ENCODE peak calls at places on chromosomes 5 and 9, in six cellular contexts. One of them, this sample, is unnamed. For H3K9me3, the result is how much of the 10 kb centered on the place peaks cover.

GRCh38 chr9:83062011-83062652 is 810 bp downstream of the RASEF start:
- DNase-seq in Peyer's patch: peak
- DNase-seq in sigmoid colon: no peak
- DNase-seq in spleen: no peak
- DNase-seq in left lung: peak
- DNase-seq in colonic mucosa: peak
- DNase-seq in this sample: no peak

GRCh38 chr9:127163409-127163808 is 41.0 kb upstream of the ANGPTL2 start:
- DNase-seq in sigmoid colon: no peak
- DNase-seq in spleen: no peak
- DNase-seq in left lung: no peak
- DNase-seq in colonic mucosa: no peak
- DNase-seq in Peyer's patch: no peak
- DNase-seq in this sample: no peak

GRCh38 chr9:134295746-134296250 is 30.5 kb upstream of the RXRA start:
- DNase-seq in colonic mucosa: no peak
- DNase-seq in spleen: peak
- DNase-seq in Peyer's patch: no peak
- DNase-seq in sigmoid colon: no peak
- DNase-seq in left lung: no peak
- DNase-seq in this sample: no peak

GRCh38 chr5:33379757-33380156 is 61.0 kb upstream of the TARS1 start:
- DNase-seq in sigmoid colon: no peak
- DNase-seq in colonic mucosa: no peak
- DNase-seq in Peyer's patch: no peak
- DNase-seq in left lung: no peak
- DNase-seq in spleen: no peak
- DNase-seq in this sample: no peak

GRCh38 chr5:156094001-156094400 is 233.0 kb upstream of the SGCD start:
- DNase-seq in sigmoid colon: no peak
- DNase-seq in left lung: no peak
- DNase-seq in Peyer's patch: no peak
- DNase-seq in colonic mucosa: no peak
- DNase-seq in spleen: no peak
- DNase-seq in this sample: no peak

GRCh38 chr5:144710620-144711019 is 539.9 kb downstream of the KCTD16 start:
- DNase-seq in left lung: no peak
- DNase-seq in sigmoid colon: no peak
- DNase-seq in colonic mucosa: no peak
- DNase-seq in Peyer's patch: no peak
- DNase-seq in spleen: no peak
- DNase-seq in this sample: no peak

GRCh38 chr9:15867334-15867733 is 314.5 kb downstream of the CCDC171 start:
- DNase-seq in colonic mucosa: no peak
- DNase-seq in left lung: no peak
- DNase-seq in spleen: no peak
- DNase-seq in Peyer's patch: no peak
- DNase-seq in sigmoid colon: no peak
- DNase-seq in this sample: no peak

GRCh38 chr5:128409401-128409800 is 128.6 kb downstream of the FBN2 start:
- DNase-seq in left lung: no peak
- DNase-seq in sigmoid colon: no peak
- DNase-seq in Peyer's patch: no peak
- DNase-seq in colonic mucosa: no peak
- DNase-seq in spleen: no peak
- DNase-seq in this sample: no peak

GRCh38 chr9:126617003-126617739 is 3.4 kb downstream of the LMX1B start:
- DNase-seq in spleen: peak
- DNase-seq in colonic mucosa: no peak
- DNase-seq in left lung: no peak
- DNase-seq in Peyer's patch: no peak
- DNase-seq in sigmoid colon: no peak
- DNase-seq in this sample: no peak

GRCh38 chr9:77999231-77999631 is 32.4 kb downstream of the GNAQ start:
- DNase-seq in sigmoid colon: no peak
- DNase-seq in left lung: no peak
- DNase-seq in spleen: no peak
- DNase-seq in colonic mucosa: no peak
- DNase-seq in Peyer's patch: no peak
- DNase-seq in this sample: no peak

GRCh38 chr9:38229123-38229829 is 160.2 kb upstream of the SHB start:
- DNase-seq in colonic mucosa: no peak
- DNase-seq in spleen: no peak
- DNase-seq in sigmoid colon: no peak
- DNase-seq in Peyer's patch: no peak
- DNase-seq in left lung: no peak
- DNase-seq in this sample: no peak

GRCh38 chr5:162052671-162053070 is 14.9 kb upstream of the GABRG2 start:
- DNase-seq in spleen: no peak
- DNase-seq in Peyer's patch: no peak
- DNase-seq in sigmoid colon: no peak
- DNase-seq in left lung: no peak
- DNase-seq in colonic mucosa: no peak
- DNase-seq in this sample: no peak

GRCh38 chr9:13513262-13513661 is 233.8 kb upstream of the MPDZ start:
- DNase-seq in colonic mucosa: no peak
- DNase-seq in spleen: no peak
- DNase-seq in Peyer's patch: no peak
- DNase-seq in sigmoid colon: no peak
- DNase-seq in left lung: no peak
- DNase-seq in this sample: no peak

GRCh38 chr9:114348906-114349482 is 19.3 kb downstream of the ORM2 start:
- DNase-seq in colonic mucosa: peak
- DNase-seq in sigmoid colon: peak
- DNase-seq in Peyer's patch: peak
- DNase-seq in left lung: peak
- DNase-seq in spleen: peak
- DNase-seq in this sample: no peak

GRCh38 chr5:8756498-8757084 is 789.3 kb downstream of the SEMA5A start:
- DNase-seq in Peyer's patch: peak
- DNase-seq in colonic mucosa: no peak
- DNase-seq in spleen: no peak
- DNase-seq in sigmoid colon: no peak
- DNase-seq in left lung: no peak
- DNase-seq in this sample: no peak

GRCh38 chr9:37904647-37905505 is 949 bp upstream of the SLC25A51 start:
- DNase-seq in sigmoid colon: peak
- DNase-seq in Peyer's patch: no peak
- DNase-seq in spleen: peak
- DNase-seq in colonic mucosa: peak
- DNase-seq in left lung: no peak
- DNase-seq in this sample: no peak

GRCh38 chr5:65108786-65109743 is 340.3 kb downstream of the CWC27 start:
- DNase-seq in sigmoid colon: no peak
- DNase-seq in Peyer's patch: no peak
- DNase-seq in spleen: no peak
- DNase-seq in left lung: no peak
- DNase-seq in colonic mucosa: no peak
- DNase-seq in this sample: no peak

GRCh38 chr5:137696481-137696880 is 39.4 kb downstream of the KLHL3 start:
- DNase-seq in left lung: no peak
- DNase-seq in sigmoid colon: no peak
- DNase-seq in colonic mucosa: no peak
- DNase-seq in spleen: no peak
- DNase-seq in Peyer's patch: no peak
- DNase-seq in this sample: no peak

GRCh38 chr5:139482050-139482889 is at the start of gene STING1:
- DNase-seq in left lung: peak
- DNase-seq in spleen: peak
- DNase-seq in Peyer's patch: peak
- DNase-seq in colonic mucosa: peak
- DNase-seq in sigmoid colon: peak
- DNase-seq in this sample: peak

GRCh38 chr9:74330487-74331214 is 166.5 kb upstream of the RORB start:
- DNase-seq in Peyer's patch: no peak
- DNase-seq in colonic mucosa: no peak
- DNase-seq in spleen: no peak
- DNase-seq in left lung: no peak
- DNase-seq in sigmoid colon: no peak
- DNase-seq in this sample: no peak

GRCh38 chr5:153469423-153469822 is 21.0 kb upstream of the GRIA1 start:
- DNase-seq in colonic mucosa: no peak
- DNase-seq in sigmoid colon: no peak
- DNase-seq in spleen: no peak
- DNase-seq in Peyer's patch: no peak
- DNase-seq in left lung: no peak
- DNase-seq in this sample: no peak

GRCh38 chr5:170597109-170597741 is 93.4 kb downstream of the KCNIP1 start:
- DNase-seq in sigmoid colon: peak
- DNase-seq in Peyer's patch: no peak
- DNase-seq in colonic mucosa: no peak
- DNase-seq in left lung: no peak
- DNase-seq in spleen: no peak
- DNase-seq in this sample: no peak

GRCh38 chr9:111898331-111899096 is 1.9 kb downstream of the UGCG start:
- DNase-seq in sigmoid colon: no peak
- DNase-seq in left lung: no peak
- DNase-seq in Peyer's patch: no peak
- DNase-seq in spleen: no peak
- DNase-seq in colonic mucosa: no peak
- DNase-seq in this sample: no peak
- H3K27ac ChIP-seq in sigmoid colon: peak
- H3K27ac ChIP-seq in left lung: peak
- H3K27ac ChIP-seq in Peyer's patch: peak
- H3K27ac ChIP-seq in spleen: peak
- H3K27ac ChIP-seq in colonic mucosa: peak
- H3K27ac ChIP-seq in this sample: no peak

DNA sequence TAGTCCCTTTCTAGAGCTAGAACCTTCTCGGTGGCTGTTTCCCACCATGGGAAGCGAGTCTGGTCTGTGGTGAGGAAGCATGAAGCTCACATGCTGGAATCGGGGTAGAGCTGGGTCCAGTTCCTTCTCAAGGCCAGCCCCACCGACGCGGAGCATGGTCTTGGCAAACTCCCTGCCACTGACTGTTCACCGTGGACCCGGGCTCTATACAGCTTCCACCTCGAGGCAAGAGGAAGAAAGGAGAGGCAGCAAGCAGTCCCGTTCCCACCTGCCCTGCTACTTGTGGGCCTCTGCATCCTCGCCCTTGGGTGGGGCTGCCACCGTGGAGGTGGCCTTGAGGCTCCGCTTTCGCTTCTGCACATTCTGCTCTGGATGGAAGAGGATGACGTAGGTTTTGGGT is 13.7 kb downstream of the GRM6 start:
- DNase-seq in colonic mucosa: no peak
- DNase-seq in Peyer's patch: no peak
- DNase-seq in spleen: peak
- DNase-seq in left lung: no peak
- DNase-seq in sigmoid colon: no peak
- DNase-seq in this sample: no peak
- H3K9me3 ChIP-seq in colonic mucosa: under half
- H3K9me3 ChIP-seq in Peyer's patch: half or more
- H3K9me3 ChIP-seq in spleen: half or more
- H3K9me3 ChIP-seq in left lung: under half
- H3K9me3 ChIP-seq in sigmoid colon: under half
- H3K9me3 ChIP-seq in this sample: under half

GRCh38 chr5:163434410-163434866 is 3.0 kb upstream of the CCNG1 start:
- DNase-seq in Peyer's patch: peak
- DNase-seq in sigmoid colon: no peak
- DNase-seq in spleen: no peak
- DNase-seq in left lung: no peak
- DNase-seq in colonic mucosa: peak
- DNase-seq in this sample: no peak

GRCh38 chr5:163437011-163437308 is 435 bp upstream of the CCNG1 start:
- DNase-seq in spleen: no peak
- DNase-seq in colonic mucosa: no peak
- DNase-seq in left lung: no peak
- DNase-seq in sigmoid colon: no peak
- DNase-seq in Peyer's patch: no peak
- DNase-seq in this sample: no peak

GRCh38 chr5:163436515-163436914 is 880 bp upstream of the CCNG1 start:
- DNase-seq in colonic mucosa: no peak
- DNase-seq in spleen: no peak
- DNase-seq in Peyer's patch: no peak
- DNase-seq in left lung: no peak
- DNase-seq in sigmoid colon: no peak
- DNase-seq in this sample: no peak

GRCh38 chr5:163440954-163441353 is 3.6 kb downstream of the CCNG1 start:
- DNase-seq in spleen: no peak
- DNase-seq in Peyer's patch: no peak
- DNase-seq in sigmoid colon: no peak
- DNase-seq in left lung: no peak
- DNase-seq in colonic mucosa: no peak
- DNase-seq in this sample: no peak

DNA sequence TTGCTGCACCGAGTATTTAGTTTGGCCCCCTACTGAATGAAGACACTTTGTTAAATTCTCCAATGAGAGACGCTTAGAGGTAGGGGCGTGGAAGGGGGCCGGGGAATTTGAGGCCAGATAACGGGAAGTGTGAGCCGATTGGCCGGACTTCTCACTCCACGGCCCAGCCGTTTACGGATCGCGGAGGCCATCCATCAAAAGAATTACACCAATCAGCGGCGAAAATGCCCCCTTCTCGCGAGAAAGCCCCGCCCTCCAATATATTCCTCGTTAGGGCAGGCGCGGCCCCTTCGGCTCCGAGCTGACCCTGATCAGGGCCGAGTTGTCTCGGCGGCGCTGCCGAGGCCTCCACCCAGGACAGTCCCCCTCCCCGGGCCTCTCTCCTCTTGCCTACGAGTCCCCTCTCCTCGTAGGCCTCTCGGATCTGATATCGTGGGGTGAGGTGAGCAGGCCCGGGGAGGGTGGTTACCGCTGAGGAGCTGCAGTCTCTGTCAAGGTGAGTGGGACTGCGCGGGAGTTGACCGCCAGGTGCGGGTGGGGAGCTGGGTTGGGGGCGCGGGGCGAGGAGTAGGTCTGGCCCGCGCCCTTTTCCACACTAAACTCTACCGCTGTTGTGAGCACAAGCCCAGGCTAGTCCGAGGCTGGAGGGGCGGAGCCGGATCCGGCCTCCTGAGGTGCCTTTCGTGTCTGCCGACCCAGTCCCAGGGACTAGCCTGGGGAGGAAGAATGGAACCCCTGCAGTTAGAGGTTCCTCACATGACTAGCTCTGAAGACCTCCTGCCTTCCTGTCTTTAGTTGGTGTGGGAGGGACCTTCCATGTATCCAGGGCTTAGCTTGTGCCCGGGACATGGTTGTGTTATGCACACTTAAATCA is at the start of gene CCNG1:
- DNase-seq in spleen: peak
- DNase-seq in Peyer's patch: peak
- DNase-seq in left lung: peak
- DNase-seq in colonic mucosa: peak
- DNase-seq in sigmoid colon: peak
- DNase-seq in this sample: peak
- TF ChIP-seq CTCF in spleen: no peak
- TF ChIP-seq CTCF in Peyer's patch: no peak
- TF ChIP-seq CTCF in left lung: no peak
- TF ChIP-seq CTCF in colonic mucosa: no peak
- TF ChIP-seq CTCF in sigmoid colon: no peak
- TF ChIP-seq CTCF in this sample: no peak

DNA sequence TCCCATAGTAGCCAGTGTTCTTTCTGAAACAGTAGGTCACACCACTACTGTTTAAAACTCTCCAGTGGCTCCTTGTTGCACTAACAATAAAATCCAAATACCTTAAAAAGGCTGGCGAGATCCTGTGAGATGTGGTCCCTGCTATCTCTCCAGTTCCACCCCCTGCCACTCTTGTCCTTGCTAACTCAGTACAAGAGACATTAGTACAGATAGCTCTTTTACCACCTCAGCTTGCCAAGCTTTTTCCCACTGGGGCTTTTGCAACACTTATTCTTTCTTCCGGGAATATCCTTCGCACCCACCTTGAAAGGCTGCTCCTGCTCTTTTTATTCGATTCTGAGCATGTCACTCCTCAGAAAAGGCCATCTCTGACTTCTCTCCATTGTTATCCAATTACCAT is 14.9 kb downstream of the NIPSNAP3B start:
- DNase-seq in left lung: no peak
- DNase-seq in spleen: no peak
- DNase-seq in colonic mucosa: no peak
- DNase-seq in Peyer's patch: no peak
- DNase-seq in sigmoid colon: no peak
- DNase-seq in this sample: no peak
- H3K27ac ChIP-seq in left lung: no peak
- H3K27ac ChIP-seq in spleen: no peak
- H3K27ac ChIP-seq in colonic mucosa: no peak
- H3K27ac ChIP-seq in Peyer's patch: no peak
- H3K27ac ChIP-seq in sigmoid colon: no peak
- H3K27ac ChIP-seq in this sample: no peak

This sample was measured in CD4-positive, alpha-beta T cell.